ENCODE peak calls at places on chromosomes 7 and 10, in nine cellular contexts. X is heart left ventricle, N is astrocyte of the spinal cord, V is tibial nerve, E is uterus, P is cardiac fibroblast, C is GM23338, T is endodermal cell, Z is HL-60. Y is an unnamed sample.

GRCh38 chr7:100127866-100128601 is 1.3 kb downstream of the MBLAC1 start:
- DNase-seq in X (no peak), N (no peak), V (no peak), E (peak), P (peak), C (peak), T (peak), Z (no peak), Y (no peak)

GRCh38 chr10:46304671-46305429 is 18.1 kb downstream of the ANTXRL start:
- DNase-seq in X (no peak), N (no peak), V (no peak), E (no peak), P (no peak), C (no peak), T (no peak), Z (no peak), Y (no peak)

GRCh38 chr7:47191876-47192291 is 390.0 kb downstream of the TNS3 start:
- DNase-seq in X (no peak), N (no peak), V (no peak), E (no peak), P (no peak), C (no peak), T (no peak), Z (no peak), Y (no peak)

GRCh38 chr7:148563583-148564274 is 26.8 kb upstream of the C7orf33 start:
- DNase-seq in X (no peak), N (no peak), V (no peak), E (no peak), P (no peak), C (no peak), T (no peak), Z (no peak), Y (no peak)

GRCh38 chr10:11331706-11332105 is 279.7 kb downstream of the USP6NL start:
- DNase-seq in X (no peak), N (peak), V (no peak), E (no peak), P (peak), C (no peak), T (no peak), Z (no peak), Y (peak)

GRCh38 chr10:100982916-100983830 is 4.1 kb downstream of the MRPL43 start:
- DNase-seq in X (no peak), N (no peak), V (no peak), E (no peak), P (no peak), C (no peak), T (peak), Z (no peak), Y (no peak)

GRCh38 chr10:49768329-49768728 is 6.2 kb upstream of the OGDHL start:
- DNase-seq in X (no peak), N (no peak), V (no peak), E (no peak), P (no peak), C (peak), T (peak), Z (no peak), Y (no peak)

GRCh38 chr7:1852781-1853618 is 182.9 kb downstream of the ELFN1 start:
- DNase-seq in X (peak), N (no peak), V (no peak), E (no peak), P (no peak), C (no peak), T (peak), Z (no peak), Y (no peak)

GRCh38 chr7:114155766-114156110 is 236.9 kb upstream of the PPP1R3A start:
- DNase-seq in X (no peak), N (no peak), V (no peak), E (no peak), P (no peak), C (no peak), T (no peak), Z (no peak), Y (no peak)

GRCh38 chr10:18231480-18231879 is 91.3 kb downstream of the CACNB2 start:
- DNase-seq in X (no peak), N (no peak), V (no peak), E (no peak), P (no peak), C (no peak), T (no peak), Z (no peak), Y (no peak)

GRCh38 chr10:49758249-49758930 is 3.7 kb downstream of the OGDHL start:
- DNase-seq in X (no peak), N (no peak), V (no peak), E (no peak), P (no peak), C (no peak), T (peak), Z (no peak), Y (no peak)

GRCh38 chr10:118957966-118958365 is 71.5 kb upstream of the NANOS1 start:
- DNase-seq in X (no peak), N (no peak), V (no peak), E (no peak), P (no peak), C (no peak), T (no peak), Z (no peak), Y (no peak)

GRCh38 chr10:60537697-60538096 is 148.0 kb upstream of the ANK3 start:
- DNase-seq in X (no peak), N (peak), V (no peak), E (no peak), P (no peak), C (no peak), T (no peak), Z (no peak), Y (no peak)

GRCh38 chr7:27064681-27065080 is 31.1 kb downstream of the HOXA1 start:
- DNase-seq in X (no peak), N (no peak), V (no peak), E (no peak), P (no peak), C (no peak), T (no peak), Z (no peak), Y (no peak)

GRCh38 chr10:27745380-27745718 is 270 bp downstream of the MKX start:
- DNase-seq in X (no peak), N (no peak), V (no peak), E (no peak), P (no peak), C (peak), T (peak), Z (no peak), Y (no peak)

GRCh38 chr7:94701555-94701973 is 45.6 kb upstream of the SGCE start:
- DNase-seq in X (no peak), N (peak), V (no peak), E (no peak), P (peak), C (peak), T (no peak), Z (no peak), Y (peak)

GRCh38 chr10:21532694-21533576 is 1.1 kb upstream of the MLLT10 start:
- DNase-seq in X (no peak), N (peak), V (no peak), E (no peak), P (no peak), C (no peak), T (no peak), Z (no peak), Y (no peak)

GRCh38 chr7:154699421-154699820 is 303.5 kb downstream of the PAXIP1 start:
- DNase-seq in X (no peak), N (no peak), V (no peak), E (no peak), P (no peak), C (no peak), T (no peak), Z (no peak), Y (no peak)

GRCh38 chr7:142519077-142519789 is 230.0 kb upstream of the PRSS1 start:
- DNase-seq in X (no peak), N (no peak), V (no peak), E (no peak), P (peak), C (peak), T (no peak), Z (no peak), Y (no peak)

GRCh38 chr10:72242675-72243074 is 26.6 kb upstream of the ASCC1 start:
- DNase-seq in X (peak), N (peak), V (peak), E (peak), P (peak), C (peak), T (peak), Z (peak), Y (peak)

GRCh38 chr10:58189269-58189668 is 78.4 kb downstream of the IPMK start:
- DNase-seq in X (no peak), N (peak), V (no peak), E (no peak), P (peak), C (no peak), T (no peak), Z (no peak), Y (peak)

GRCh38 chr7:132406039-132406438 is 170.2 kb downstream of the PLXNA4 start:
- DNase-seq in X (no peak), N (peak), V (no peak), E (no peak), P (peak), C (no peak), T (no peak), Z (no peak), Y (peak)

GRCh38 chr7:112459645-112460044 is 9.4 kb downstream of the IFRD1 start:
- DNase-seq in X (no peak), N (no peak), V (no peak), E (no peak), P (no peak), C (peak), T (no peak), Z (no peak), Y (no peak)

GRCh38 chr10:7397049-7397448 is 13.8 kb downstream of the SFMBT2 start:
- DNase-seq in X (no peak), N (peak), V (no peak), E (no peak), P (peak), C (no peak), T (no peak), Z (no peak), Y (no peak)

GRCh38 chr10:43347997-43348396 is 23.4 kb upstream of the FXYD4 start:
- DNase-seq in X (peak), N (no peak), V (no peak), E (no peak), P (no peak), C (no peak), T (no peak), Z (no peak), Y (no peak)

GRCh38 chr10:26805567-26806245 is 55.1 kb downstream of the ABI1 start:
- DNase-seq in X (no peak), N (peak), V (no peak), E (no peak), P (peak), C (no peak), T (no peak), Z (no peak), Y (peak)

GRCh38 chr7:151519765-151520418 is at the start of gene RHEB:
- DNase-seq in X (peak), N (peak), V (peak), E (peak), P (peak), C (peak), T (peak), Z (peak), Y (peak)

GRCh38 chr10:49688920-49689319 is 9.5 kb downstream of the C10orf53 start:
- DNase-seq in X (no peak), N (no peak), V (no peak), E (no peak), P (no peak), C (peak), T (no peak), Z (no peak), Y (no peak)

GRCh38 chr10:80893256-80893655 is 355.6 kb downstream of the SH2D4B start:
- DNase-seq in X (no peak), N (no peak), V (no peak), E (no peak), P (no peak), C (no peak), T (no peak), Z (no peak), Y (no peak)

GRCh38 chr10:81680374-81680773 is 194.6 kb upstream of the NRG3 start:
- DNase-seq in X (no peak), N (no peak), V (no peak), E (no peak), P (no peak), C (no peak), T (no peak), Z (no peak), Y (no peak)

GRCh38 chr10:36256166-36256565 is 614.1 kb upstream of the FZD8 start:
- DNase-seq in X (no peak), N (no peak), V (no peak), E (no peak), P (peak), C (no peak), T (no peak), Z (no peak), Y (peak)

GRCh38 chr10:80205478-80206276 is at the start of gene ANXA11:
- DNase-seq in X (peak), N (peak), V (peak), E (peak), P (peak), C (peak), T (peak), Z (peak), Y (peak)

GRCh38 chr7:93629291-93629801 is 54.8 kb upstream of the CALCR start:
- DNase-seq in X (no peak), N (no peak), V (no peak), E (no peak), P (no peak), C (no peak), T (no peak), Z (no peak), Y (peak)

GRCh38 chr10:86663046-86663345 is 5.3 kb upstream of the LDB3 start:
- DNase-seq in X (peak), N (no peak), V (no peak), E (no peak), P (no peak), C (no peak), T (no peak), Z (no peak), Y (no peak)

GRCh38 chr10:86663576-86664369 is 4.5 kb upstream of the LDB3 start:
- DNase-seq in X (peak), N (no peak), V (no peak), E (no peak), P (no peak), C (no peak), T (no peak), Z (no peak), Y (no peak)

GRCh38 chr10:86665868-86666267 is 2.4 kb upstream of the LDB3 start:
- DNase-seq in X (peak), N (no peak), V (no peak), E (no peak), P (no peak), C (no peak), T (no peak), Z (no peak), Y (no peak)

GRCh38 chr10:86665218-86665607 is 3.1 kb upstream of the LDB3 start:
- DNase-seq in X (no peak), N (no peak), V (no peak), E (no peak), P (no peak), C (no peak), T (no peak), Z (no peak), Y (no peak)

DNA sequence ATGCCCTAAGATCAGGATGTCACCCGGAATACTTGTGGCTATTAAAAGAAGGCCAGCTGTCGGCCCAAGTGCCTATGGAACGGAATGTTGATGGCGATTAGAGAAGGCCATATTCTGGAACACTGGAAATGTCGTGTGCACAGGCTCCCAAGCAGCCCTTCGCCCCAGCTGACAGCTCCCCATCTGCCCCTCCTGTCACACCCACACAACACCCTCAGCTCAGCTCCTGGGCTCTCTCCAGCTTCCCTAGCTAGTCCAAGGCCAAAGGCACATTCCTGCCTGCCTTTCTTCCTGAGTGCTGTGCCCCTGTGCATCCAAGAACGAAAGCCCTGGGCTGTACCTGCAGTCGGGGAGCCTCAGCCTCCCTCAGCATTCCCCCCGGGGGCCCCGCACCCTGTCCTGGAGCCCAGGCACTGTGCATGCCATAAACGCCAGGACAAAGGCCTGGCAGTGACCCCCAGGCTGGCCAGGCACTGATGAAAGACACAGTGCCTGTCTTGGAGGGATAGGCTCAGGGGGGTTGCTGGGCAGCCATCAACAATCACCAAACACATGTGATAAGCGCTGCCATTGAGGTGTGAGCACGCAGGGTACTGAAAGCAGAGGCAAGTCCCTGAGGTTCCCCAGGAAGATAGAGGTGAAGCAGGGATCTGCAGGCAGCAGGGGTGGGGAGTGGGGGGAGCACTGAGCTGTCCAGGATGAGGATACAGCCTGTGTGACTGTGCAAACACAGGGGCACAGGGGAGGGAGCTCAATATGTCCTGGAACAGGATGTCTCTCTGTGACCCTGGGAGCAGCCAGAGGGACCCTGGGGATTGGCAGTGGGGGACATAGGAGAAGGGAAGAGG is 3.7 kb upstream of the LDB3 start:
- DNase-seq in X (peak), N (no peak), V (no peak), E (no peak), P (peak), C (no peak), T (no peak), Z (no peak), Y (no peak)
- H3K4me3 ChIP-seq in X (no peak), N (no peak), V (no peak), E (no peak), P (no peak), C (no peak), T (no peak), Z (no peak), Y (no peak)

DNA sequence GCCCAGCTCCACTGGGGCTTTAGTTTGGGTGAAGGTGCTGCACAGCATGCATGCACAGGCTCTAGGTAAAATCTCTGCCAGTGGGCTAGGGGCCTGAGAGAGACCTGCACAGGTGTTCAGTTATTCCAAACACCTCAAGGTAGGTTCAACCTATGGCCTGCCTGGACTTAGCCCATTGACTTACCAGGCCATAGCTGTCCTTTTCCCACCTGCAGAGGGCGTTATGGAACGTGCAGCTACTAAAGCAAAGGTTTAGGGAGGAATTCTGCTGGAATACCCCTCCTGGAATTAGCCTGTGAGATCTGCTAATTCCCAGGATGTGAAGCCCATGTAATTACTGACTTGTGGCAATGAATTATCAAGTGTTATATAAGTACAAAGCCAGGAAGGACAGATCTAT is 3.6 kb downstream of the VWC2 start:
- DNase-seq in X (peak), N (no peak), V (no peak), E (no peak), P (no peak), C (peak), T (peak), Z (no peak), Y (no peak)
- TF ChIP-seq CTCF in X (peak), N (no peak), V (no peak), E (no peak), P (no peak), C (peak), T (peak), Z (peak), Y (no peak)

DNA sequence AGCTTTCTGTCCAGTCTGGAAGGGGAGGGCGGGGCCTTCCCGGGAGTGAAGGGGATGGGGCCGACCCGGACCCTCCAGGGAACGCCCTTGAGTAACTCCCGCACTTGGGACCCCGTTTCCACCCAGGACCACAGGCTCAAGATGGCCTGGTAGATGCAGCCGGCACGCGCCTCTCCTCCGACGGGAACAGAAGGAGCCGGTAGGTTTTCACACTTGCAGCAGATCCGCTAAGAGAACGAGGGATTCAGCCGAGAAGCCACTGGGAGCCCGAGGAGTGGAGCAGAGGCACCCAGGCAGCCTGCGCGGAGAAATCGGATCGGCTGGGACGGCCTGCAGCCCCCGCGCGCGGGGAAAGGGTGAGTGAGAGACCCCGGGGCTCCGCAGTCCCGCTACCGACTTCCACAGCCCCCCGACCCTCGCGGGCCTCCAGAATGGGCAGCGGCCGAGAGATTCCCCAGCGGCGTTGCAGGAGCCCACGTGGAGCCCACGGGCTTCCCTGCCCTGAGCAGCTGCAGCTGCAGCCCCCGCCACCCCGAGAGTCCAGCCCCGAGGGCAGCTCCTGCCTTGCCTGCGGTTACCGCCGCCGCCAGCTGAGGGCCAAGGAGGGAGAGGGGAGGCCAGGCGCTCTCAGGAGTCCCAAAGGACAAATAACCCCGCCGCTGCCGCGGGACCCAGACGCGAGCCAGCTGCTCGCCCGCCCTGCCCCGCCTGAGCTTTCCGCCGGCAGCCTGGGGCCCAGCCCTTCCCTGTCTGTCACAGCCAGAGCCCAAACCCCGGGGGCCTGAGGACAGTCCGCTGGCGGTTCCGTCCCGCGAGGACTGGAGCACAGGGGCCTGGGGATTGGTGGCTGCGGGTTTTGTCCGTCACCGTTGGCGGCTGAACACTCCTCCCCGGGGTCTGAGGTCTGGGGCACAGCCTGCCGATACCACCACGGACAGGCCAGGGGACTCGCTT is 21.8 kb downstream of the IFT22 start:
- DNase-seq in X (no peak), N (no peak), V (no peak), E (no peak), P (no peak), C (peak), T (peak), Z (no peak), Y (no peak)
- H3K4me3 ChIP-seq in X (no peak), N (no peak), V (no peak), E (no peak), P (no peak), C (peak), T (peak), Z (no peak), Y (no peak)

DNA sequence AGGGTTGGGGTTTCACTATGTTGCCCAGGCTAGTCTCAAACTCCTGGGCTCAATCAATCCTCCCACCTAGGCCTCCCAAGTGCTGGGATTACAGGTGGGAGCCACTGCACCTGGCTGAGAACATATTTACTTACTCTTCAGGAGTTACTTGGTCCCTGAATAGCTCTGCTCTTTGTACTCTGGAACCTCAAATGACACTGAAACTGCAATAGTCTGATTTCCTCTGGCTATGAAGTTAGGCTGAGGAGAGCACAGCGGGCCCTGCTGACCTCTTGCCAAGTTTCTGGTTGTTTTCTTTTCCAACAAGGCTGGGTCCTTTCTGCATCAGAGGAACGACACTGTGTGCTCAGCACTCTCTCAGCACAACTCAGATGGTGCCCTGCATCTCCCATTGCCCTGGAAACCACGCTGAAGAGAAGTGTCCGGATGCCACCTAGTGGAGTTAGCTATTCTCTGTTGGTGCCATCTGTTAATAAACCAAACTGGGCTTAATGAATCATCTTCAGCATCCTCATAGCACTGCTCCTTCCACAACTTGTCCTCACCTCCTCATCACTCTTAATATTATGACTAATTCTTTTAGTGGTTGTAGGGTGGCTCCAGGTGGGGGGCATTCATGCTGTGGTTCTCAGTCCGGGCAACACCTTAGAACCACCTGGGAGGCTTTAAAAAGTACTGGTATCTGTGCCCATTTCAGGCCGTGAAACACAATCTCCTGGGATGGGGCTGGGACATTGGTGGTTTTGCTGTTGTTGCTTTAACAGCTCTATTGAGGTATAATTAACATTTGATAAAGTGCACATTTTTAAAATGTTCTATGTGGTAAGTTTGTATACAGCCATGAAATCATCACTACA is 8.2 kb upstream of the EFCAB10 start:
- DNase-seq in X (peak), N (peak), V (no peak), E (no peak), P (peak), C (peak), T (peak), Z (peak), Y (peak)
- TF ChIP-seq CTCF in X (peak), N (peak), V (peak), E (peak), P (peak), C (peak), T (peak), Z (peak), Y (peak)

Y was measured in fibroblast of pulmonary artery.